ENCODE peak calls at places on chromosome 14, in seven cellular contexts. T, O, B, X, V, D and Z are unnamed samples. For H3K4me1, the result is how much of the 10 kb centered on the place peaks cover.

GRCh38 chr14:101462726-101463565 is 98.3 kb upstream of the DIO3 start:
- DNase-seq in X (no peak), B (no peak), D (no peak), O (no peak), T (no peak), V (no peak), Z (no peak)

GRCh38 chr14:36810209-36810608 is 148.5 kb downstream of the PAX9 start:
- DNase-seq in B (no peak), V (no peak), X (no peak), D (no peak), O (no peak), T (no peak), Z (no peak)

GRCh38 chr14:100539319-100539645 is 47.9 kb downstream of the BEGAIN start:
- DNase-seq in V (no peak), X (peak), B (no peak), O (no peak), D (no peak), T (peak), Z (no peak)

GRCh38 chr14:77424862-77425261 is 1.5 kb upstream of the NOXRED1 start:
- DNase-seq in V (no peak), O (no peak), X (no peak), D (no peak), T (no peak), B (no peak), Z (peak)

GRCh38 chr14:77882098-77882497 is 82.2 kb downstream of the ADCK1 start:
- DNase-seq in T (peak), V (no peak), X (no peak), O (peak), B (peak), D (no peak), Z (no peak)

GRCh38 chr14:99326041-99326710 is 54.2 kb upstream of the BCL11B start:
- DNase-seq in T (peak), X (no peak), V (no peak), O (no peak), D (no peak), B (no peak), Z (no peak)

GRCh38 chr14:23306113-23306411 is 571 bp upstream of the BCL2L2 start:
- DNase-seq in O (no peak), B (no peak), X (no peak), D (no peak), T (no peak), V (no peak), Z (no peak)

GRCh38 chr14:49970474-49971147 is 77.7 kb downstream of the ARF6 start:
- DNase-seq in T (no peak), O (peak), B (no peak), X (no peak), D (no peak), V (peak), Z (no peak)

GRCh38 chr14:93035917-93036651 is 79.6 kb downstream of the ITPK1 start:
- DNase-seq in O (no peak), X (no peak), D (peak), B (peak), T (no peak), V (no peak), Z (no peak)
- H3K4me1 ChIP-seq in O (under half), X (under half), D (under half), B (half or more), T (half or more), V (under half), Z (under half)

GRCh38 chr14:31340297-31341063 is 79.9 kb downstream of the HEATR5A start:
- DNase-seq in B (no peak), D (no peak), X (no peak), V (no peak), O (no peak), T (no peak), Z (no peak)

GRCh38 chr14:31339743-31340142 is 80.6 kb downstream of the HEATR5A start:
- DNase-seq in V (no peak), X (no peak), B (no peak), O (no peak), T (no peak), D (no peak), Z (no peak)

GRCh38 chr14:31341280-31341679 is 79.1 kb downstream of the HEATR5A start:
- DNase-seq in X (no peak), D (no peak), O (no peak), T (no peak), B (no peak), V (no peak), Z (no peak)

GRCh38 chr14:31337331-31337730 is 83.0 kb downstream of the HEATR5A start:
- DNase-seq in B (no peak), D (no peak), T (no peak), O (no peak), X (no peak), V (no peak), Z (no peak)

DNA sequence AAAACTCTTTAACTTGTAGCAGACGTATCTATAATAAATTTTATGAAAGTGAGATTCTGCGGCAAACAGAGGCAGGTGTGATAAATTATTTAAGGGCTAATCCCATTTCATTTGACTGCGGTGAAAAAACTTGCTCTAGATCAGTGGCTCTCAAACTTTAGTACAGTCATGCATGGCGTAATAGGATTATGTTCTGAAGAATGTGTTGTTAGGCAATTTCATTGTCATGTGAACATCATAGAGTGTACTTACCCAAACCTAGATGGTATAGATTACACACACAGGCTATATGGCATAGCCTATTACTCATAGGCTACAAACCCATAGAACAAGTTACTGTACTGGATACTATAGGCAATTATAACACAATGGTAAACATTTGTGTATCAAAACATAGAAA is 83.7 kb downstream of the HEATR5A start:
- DNase-seq in B (no peak), V (no peak), T (no peak), D (no peak), X (no peak), O (peak), Z (no peak)
- H3K4me1 ChIP-seq in B (under half), V (under half), T (under half), D (under half), X (under half), O (under half), Z (under half)

DNA sequence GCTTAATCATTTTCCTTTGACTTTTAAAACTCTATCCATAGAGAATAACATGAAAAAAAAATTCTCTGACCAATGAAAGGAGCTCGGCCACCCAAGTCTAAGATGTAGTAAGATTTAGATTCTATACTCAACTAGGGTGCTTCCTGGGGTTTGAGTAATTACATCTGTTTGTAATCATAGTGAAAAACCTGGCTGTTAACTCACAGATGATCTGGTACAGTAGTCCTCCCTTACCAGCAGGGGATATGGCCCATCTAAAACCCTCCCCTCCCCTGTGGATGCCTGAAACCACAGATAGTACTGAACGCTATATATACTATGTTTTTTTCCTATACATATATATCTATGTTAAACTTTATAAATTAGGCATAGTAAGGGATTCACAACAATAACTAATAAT is 89.2 kb downstream of the DAAM1 start:
- DNase-seq in T (no peak), V (no peak), X (no peak), B (no peak), D (no peak), O (peak), Z (no peak)
- H3K4me1 ChIP-seq in T (under half), V (under half), X (under half), B (half or more), D (under half), O (under half), Z (under half)

GRCh38 chr14:54594531-54594930 is 27.6 kb downstream of the SAMD4A start:
- DNase-seq in V (no peak), O (peak), X (no peak), T (no peak), B (no peak), D (no peak), Z (no peak)
- H3K4me1 ChIP-seq in V (under half), O (under half), X (under half), T (under half), B (half or more), D (under half), Z (under half)

DNA sequence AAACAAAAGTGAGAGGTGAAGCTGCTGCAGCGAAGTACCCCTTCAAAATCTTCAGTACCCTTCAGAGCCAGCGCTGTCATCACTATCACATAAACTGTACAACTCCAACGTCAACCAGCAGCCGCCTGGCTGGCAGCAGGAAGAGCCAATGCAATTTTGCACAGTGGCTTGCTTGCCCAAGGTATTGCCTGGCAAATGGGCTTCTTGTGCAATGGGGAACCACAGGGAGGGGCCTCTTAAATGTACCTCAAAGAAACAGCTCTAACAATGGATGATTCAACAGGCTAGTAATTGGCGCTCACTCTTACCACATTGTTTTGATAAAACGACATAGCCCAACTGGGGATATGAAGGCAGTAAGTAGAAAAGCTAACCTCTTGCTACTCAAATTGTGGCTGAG is 125.5 kb upstream of the HIF1A start:
- DNase-seq in D (no peak), T (no peak), B (peak), V (peak), O (no peak), X (peak), Z (no peak)
- H3K4me1 ChIP-seq in D (under half), T (under half), B (half or more), V (half or more), O (under half), X (under half), Z (under half)

GRCh38 chr14:51620036-51620435 is 31.7 kb upstream of the FRMD6 start:
- DNase-seq in V (no peak), T (no peak), B (no peak), X (no peak), O (no peak), D (no peak), Z (no peak)
- H3K4me1 ChIP-seq in V (under half), T (under half), B (under half), X (under half), O (under half), D (under half), Z (under half)

GRCh38 chr14:73745571-73746539 is 31.7 kb upstream of the PNMA1 start:
- DNase-seq in O (no peak), D (no peak), T (peak), X (peak), B (no peak), V (no peak), Z (no peak)

GRCh38 chr14:73742520-73743238 is 28.5 kb upstream of the PNMA1 start:
- DNase-seq in B (no peak), X (no peak), D (no peak), O (no peak), V (no peak), T (no peak), Z (no peak)

GRCh38 chr14:73743431-73743931 is 29.3 kb upstream of the PNMA1 start:
- DNase-seq in V (peak), B (peak), O (no peak), T (no peak), X (peak), D (no peak), Z (no peak)

GRCh38 chr14:73744874-73745529 is 30.8 kb upstream of the PNMA1 start:
- DNase-seq in V (peak), D (no peak), O (no peak), B (no peak), X (no peak), T (no peak), Z (no peak)

DNA sequence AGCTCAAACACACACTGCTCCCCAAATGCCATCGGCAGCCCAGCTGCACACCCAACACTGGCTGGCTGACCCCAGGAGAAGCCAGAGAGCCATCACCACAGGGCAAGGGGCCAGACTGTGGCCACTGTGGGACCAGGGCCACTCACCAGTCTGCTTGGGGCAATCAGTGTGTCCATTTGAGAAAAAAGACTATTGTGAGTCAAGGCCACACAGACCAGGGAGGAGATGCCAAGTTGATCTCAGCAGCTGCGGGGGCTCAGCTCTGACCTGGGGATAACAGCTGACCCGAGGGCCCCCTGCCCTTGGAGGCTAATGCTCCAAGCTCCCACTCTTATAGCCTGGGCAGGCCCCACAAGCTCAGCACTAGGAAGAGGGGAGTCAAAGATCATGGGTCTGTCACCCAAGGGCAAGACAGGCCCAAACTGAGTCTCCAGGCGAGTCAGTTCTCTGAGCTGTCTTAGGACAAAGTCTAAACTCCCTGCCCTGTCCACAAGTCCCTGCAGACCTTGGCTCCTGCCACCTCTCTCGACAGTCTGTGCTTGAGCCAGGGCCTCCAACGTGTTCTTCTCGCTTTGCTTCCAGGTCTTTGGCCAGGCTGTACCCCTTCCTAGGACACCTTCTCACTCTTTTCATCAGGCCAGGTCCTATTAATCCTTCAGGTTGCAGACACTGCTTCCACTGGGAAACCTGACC is 30.1 kb upstream of the PNMA1 start:
- DNase-seq in X (no peak), B (no peak), O (no peak), D (no peak), T (no peak), V (no peak), Z (no peak)
- H3K4me1 ChIP-seq in X (under half), B (half or more), O (half or more), D (under half), T (half or more), V (half or more), Z (under half)

DNA sequence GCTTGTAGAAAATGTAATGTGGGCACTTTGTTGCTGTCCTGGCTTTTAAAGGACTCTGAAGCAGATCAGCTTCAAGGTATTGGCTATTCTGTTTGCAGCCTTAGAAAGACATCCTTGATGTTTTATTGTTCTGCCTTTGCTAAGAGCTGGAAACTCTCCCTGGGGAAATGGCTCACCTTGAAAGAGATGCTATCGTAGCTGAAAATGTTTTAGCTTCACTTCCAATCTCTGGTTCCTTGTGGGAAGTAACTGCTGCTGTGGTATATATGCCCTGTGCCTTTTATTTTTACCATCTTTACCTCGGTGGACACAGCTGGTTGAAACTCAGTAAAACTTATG is 124.4 kb upstream of the HIF1A start:
- DNase-seq in T (no peak), V (no peak), B (no peak), X (no peak), O (no peak), D (no peak), Z (no peak)
- H3K4me1 ChIP-seq in T (under half), V (half or more), B (half or more), X (under half), O (under half), D (under half), Z (under half)